ENCODE peak calls at places on chromosomes 13 and 19, in seven cellular contexts. S is fibroblast of pulmonary artery; P is hypothalamus; A is stimulated activated CD4-positive, alpha-beta T cell treated with anti-CD3 and anti-CD28 coated beads, Interleukin-1b, Interleukin-23, amount 100 ng/mL, for 24 hours; V is NCI-H82; K is anterior cingulate cortex; F is heart left ventricle. Z is an unnamed sample.

GRCh38 chr13:22110368-22110767 is 439.5 kb downstream of the FGF9 start:
- DNase-seq in A (no peak), P (no peak), V (no peak), F (no peak), S (no peak), K (no peak), Z (no peak)

GRCh38 chr13:87942204-87942603 is 271.0 kb downstream of the SLITRK5 start:
- DNase-seq in P (no peak), S (no peak), K (no peak), F (no peak), A (no peak), V (no peak), Z (no peak)

GRCh38 chr19:55683449-55684261 is 8.6 kb downstream of the EPN1 start:
- DNase-seq in P (no peak), F (no peak), A (no peak), K (no peak), S (no peak), V (no peak), Z (no peak)

GRCh38 chr19:12195501-12195860 is 32.6 kb downstream of the ZNF136 start:
- DNase-seq in F (no peak), A (no peak), V (no peak), K (no peak), S (peak; percentile 4), P (no peak), Z (no peak)

GRCh38 chr13:41905600-41906254 is 55.2 kb downstream of the VWA8 start:
- DNase-seq in P (no peak), V (peak; percentile 66), S (peak; percentile 59), A (no peak), K (no peak), F (no peak), Z (no peak)

GRCh38 chr19:15177269-15178116 is 23.3 kb downstream of the NOTCH3 start:
- DNase-seq in V (peak; percentile 94), K (peak; percentile 21), F (peak; percentile 82), A (peak; percentile 64), P (peak; percentile 65), S (peak; percentile 76), Z (no peak)

GRCh38 chr19:17951151-17952040 is 15.5 kb upstream of the KCNN1 start:
- DNase-seq in S (no peak), F (no peak), V (peak; percentile 72), A (no peak), P (no peak), K (no peak), Z (no peak)

GRCh38 chr19:4972509-4973230 is 3.8 kb downstream of the KDM4B start:
- DNase-seq in F (no peak), S (peak; percentile 47), A (no peak), K (no peak), V (no peak), P (no peak), Z (no peak)

GRCh38 chr13:40762849-40763248 is 8.1 kb downstream of the MRPS31 start:
- DNase-seq in F (no peak), K (no peak), V (no peak), A (no peak), P (no peak), S (no peak), Z (no peak)

GRCh38 chr13:38308736-38309135 is 40.9 kb upstream of the UFM1 start:
- DNase-seq in P (no peak), K (no peak), F (no peak), V (no peak), A (no peak), S (peak; percentile 53), Z (no peak)

GRCh38 chr13:34722931-34723330 is 219.1 kb upstream of the NBEA start:
- DNase-seq in P (no peak), A (no peak), S (no peak), K (no peak), F (no peak), V (peak; percentile 75), Z (no peak)

GRCh38 chr19:11560404-11560988 is 1.5 kb upstream of the ELOF1 start:
- DNase-seq in F (no peak), K (no peak), P (peak; percentile 6), S (peak; percentile 80), V (peak; percentile 91), A (no peak), Z (peak; percentile 30)

GRCh38 chr19:4034048-4035017 is 26.8 kb downstream of the PIAS4 start:
- DNase-seq in V (no peak), S (no peak), K (peak; percentile 43), F (no peak), A (no peak), P (peak; percentile 62), Z (no peak)

GRCh38 chr19:41304706-41305483 is 5.1 kb upstream of the CCDC97 start:
- DNase-seq in F (no peak), P (no peak), V (no peak), A (no peak), K (no peak), S (no peak), Z (no peak)

GRCh38 chr13:43942301-43942700 is 62.6 kb downstream of the LACC1 start:
- DNase-seq in K (no peak), P (no peak), V (no peak), F (no peak), A (no peak), S (no peak), Z (no peak)

GRCh38 chr19:49347835-49348234 is 12.6 kb downstream of the CD37 start:
- DNase-seq in P (peak; percentile 21), A (no peak), F (no peak), K (no peak), V (peak; percentile 93), S (peak; percentile 62), Z (no peak)

GRCh38 chr13:30978981-30979956 is 46.8 kb downstream of the TEX26 start:
- DNase-seq in P (no peak), A (peak; percentile 18), K (no peak), V (peak; percentile 76), F (no peak), S (peak; percentile 25), Z (no peak)

GRCh38 chr13:84446972-84447700 is 564.9 kb upstream of the SLITRK1 start:
- DNase-seq in V (peak; percentile 10), S (peak; percentile 19), K (no peak), A (no peak), F (no peak), P (no peak), Z (no peak)

GRCh38 chr19:47421844-47422395 is 2.6 kb upstream of the MEIS3 start:
- DNase-seq in A (no peak), P (no peak), V (peak; percentile 94), K (no peak), F (no peak), S (no peak), Z (no peak)

GRCh38 chr13:32272021-32272695 is 43.0 kb downstream of the ZAR1L start:
- DNase-seq in S (peak; percentile 53), F (no peak), A (no peak), K (no peak), V (no peak), P (no peak), Z (no peak)

GRCh38 chr13:47672245-47672975 is 328.7 kb downstream of the SUCLA2 start:
- DNase-seq in F (no peak), A (no peak), P (no peak), V (no peak), S (peak; percentile 59), K (no peak), Z (no peak)

GRCh38 chr19:6639439-6639838 is 30.5 kb downstream of the TNFSF14 start:
- DNase-seq in V (no peak), S (no peak), K (no peak), A (no peak), P (no peak), F (no peak), Z (no peak)

GRCh38 chr13:32947411-32947810 is 68.8 kb upstream of the KL start:
- DNase-seq in F (no peak), P (no peak), S (no peak), A (no peak), V (no peak), K (no peak), Z (no peak)

GRCh38 chr19:52188822-52189744 is 769 bp upstream of the PPP2R1A start:
- DNase-seq in A (no peak), V (peak; percentile 64), K (no peak), F (no peak), S (no peak), P (peak; percentile 42), Z (no peak)

GRCh38 chr19:6694147-6694815 is 24.3 kb upstream of the TNFSF14 start:
- DNase-seq in K (no peak), A (no peak), P (no peak), S (no peak), V (no peak), F (no peak), Z (no peak)

GRCh38 chr19:55590621-55591020 is 8.7 kb downstream of the FIZ1 start:
- DNase-seq in A (no peak), S (no peak), V (peak; percentile 72), K (no peak), P (no peak), F (no peak), Z (no peak)

GRCh38 chr13:110449225-110450015 is 112.1 kb downstream of the RAB20 start:
- DNase-seq in P (no peak), V (no peak), A (no peak), S (no peak), F (no peak), K (no peak), Z (no peak)

GRCh38 chr19:49361438-49362047 is 673 bp downstream of the TEAD2 start:
- DNase-seq in S (peak; percentile 88), A (no peak), P (no peak), K (no peak), F (peak; percentile 89), V (peak; percentile 73), Z (peak; percentile 85)

GRCh38 chr13:59398661-59399060 is 765.1 kb downstream of the DIAPH3 start:
- DNase-seq in P (no peak), V (no peak), S (no peak), A (no peak), K (no peak), F (no peak), Z (no peak)

GRCh38 chr19:19849056-19849455 is 16.6 kb upstream of the ZNF253 start:
- DNase-seq in S (no peak), V (no peak), F (no peak), P (no peak), A (no peak), K (no peak), Z (no peak)

GRCh38 chr13:107205318-107206112 is 637.6 kb upstream of the ARGLU1 start:
- DNase-seq in P (peak; percentile 69), F (peak; percentile 66), S (peak; percentile 72), V (peak; percentile 85), A (peak; percentile 38), K (peak; percentile 22), Z (no peak)

GRCh38 chr19:18373892-18374629 is 11.9 kb upstream of the GDF15 start:
- DNase-seq in K (peak; percentile 30), P (peak; percentile 65), F (peak; percentile 93), V (peak; percentile 35), A (no peak), S (peak; percentile 99), Z (no peak)

GRCh38 chr13:103931396-103931795 is 865.2 kb upstream of the SLC10A2 start:
- DNase-seq in A (no peak), V (no peak), S (no peak), P (no peak), K (no peak), F (no peak), Z (no peak)

GRCh38 chr19:3507371-3508120 is 1.4 kb downstream of the FZR1 start:
- DNase-seq in A (no peak), K (no peak), S (no peak), F (no peak), P (peak; percentile 38), V (no peak), Z (no peak)

GRCh38 chr19:54477650-54478049 is 4.6 kb upstream of the CDC42EP5 start:
- DNase-seq in A (no peak), P (no peak), V (peak; percentile 63), K (no peak), S (no peak), F (no peak), Z (no peak)

GRCh38 chr13:37985281-37985680 is 115.7 kb upstream of the TRPC4 start:
- DNase-seq in A (no peak), F (no peak), V (peak; percentile 31), K (no peak), P (no peak), S (no peak), Z (no peak)